ENCODE peak calls at places on chromosomes 1 and 21, in nine cellular contexts. F is aorta; H is lung; M is WTC11; T is gastrocnemius medialis; Y is K562; B is activated T-cell treated with anti-CD3 and anti-CD28 coated beads, Interleukin-2, amount 50 U/mL, for 4 hours; Q is T-cell; O is memory B cell. J is an unnamed sample.

GRCh38 chr1:62384276-62385005 is 52.4 kb upstream of the USP1 start:
- ATAC-seq in Q (no peak), Y (no peak), B (no peak), T (no peak), M (no peak), H (no peak), O (no peak), F (peak; percentile 59), J (peak; percentile 70)

GRCh38 chr1:153882296-153882912 is 40.4 kb downstream of the GATAD2B start:
- ATAC-seq in Y (no peak), H (no peak), B (peak; percentile 41), M (peak; percentile 69), F (no peak), O (no peak), T (no peak), Q (no peak), J (no peak)

GRCh38 chr21:42258885-42259407 is 40.0 kb downstream of the ABCG1 start:
- ATAC-seq in M (no peak), Q (no peak), B (no peak), H (no peak), T (peak; percentile 58), F (no peak), Y (no peak), O (no peak), J (no peak)

GRCh38 chr1:39103321-39104157 is 77.4 kb downstream of the NDUFS5 start:
- ATAC-seq in T (no peak), Q (no peak), B (peak; percentile 4), O (no peak), H (no peak), F (no peak), Y (no peak), M (no peak), J (no peak)

GRCh38 chr1:2334883-2335534 is 56.3 kb downstream of the MORN1 start:
- ATAC-seq in M (no peak), Y (no peak), T (no peak), H (no peak), Q (no peak), F (no peak), B (no peak), O (no peak), J (no peak)

GRCh38 chr1:173410794-173411236 is 66.3 kb upstream of the PRDX6 start:
- ATAC-seq in O (peak; percentile 59), B (peak; percentile 29), F (no peak), Q (peak; percentile 22), T (no peak), M (no peak), Y (no peak), H (no peak), J (no peak)

GRCh38 chr1:88661188-88661587 is 22.9 kb upstream of the PKN2 start:
- ATAC-seq in Y (peak; percentile 44), T (no peak), Q (peak; percentile 43), H (no peak), B (peak; percentile 21), O (no peak), M (peak; percentile 50), F (no peak), J (no peak)

GRCh38 chr1:99638853-99639252 is 7.1 kb upstream of the PALMD start:
- ATAC-seq in Y (no peak), T (peak; percentile 51), H (no peak), Q (no peak), M (no peak), O (no peak), B (no peak), F (no peak), J (no peak)

GRCh38 chr21:42285569-42286245 is 29.5 kb downstream of the TFF3 start:
- ATAC-seq in O (peak; percentile 62), H (no peak), M (no peak), T (no peak), B (no peak), F (no peak), Q (no peak), Y (no peak), J (no peak)

GRCh38 chr1:184534690-184535089 is 147.9 kb downstream of the C1orf21 start:
- ATAC-seq in F (peak; percentile 50), Y (no peak), B (no peak), M (no peak), T (peak; percentile 30), H (no peak), O (no peak), Q (no peak), J (no peak)

GRCh38 chr1:93625582-93626327 is 55.9 kb downstream of the BCAR3 start:
- ATAC-seq in B (no peak), Q (no peak), T (peak; percentile 9), Y (no peak), O (no peak), M (no peak), H (peak; percentile 9), F (no peak), J (peak; percentile 55)

GRCh38 chr1:14238472-14239059 is 359.9 kb upstream of the KAZN start:
- ATAC-seq in F (peak; percentile 74), Y (no peak), O (no peak), H (peak; percentile 43), B (no peak), Q (no peak), M (no peak), T (peak; percentile 77), J (peak; percentile 92)

GRCh38 chr21:26719750-26720149 is 125.5 kb downstream of the ADAMTS1 start:
- ATAC-seq in Q (no peak), O (no peak), T (peak; percentile 70), F (peak; percentile 34), B (no peak), Y (no peak), H (no peak), M (no peak), J (no peak)

GRCh38 chr1:106080608-106081325 is 975.7 kb upstream of the PRMT6 start:
- ATAC-seq in H (no peak), O (no peak), M (peak; percentile 99), Y (no peak), Q (no peak), T (no peak), B (no peak), F (peak; percentile 24), J (no peak)

GRCh38 chr1:81832573-81832972 is 31.8 kb downstream of the ADGRL2 start:
- ATAC-seq in B (no peak), H (no peak), Q (no peak), T (no peak), O (no peak), Y (no peak), M (peak; percentile 65), F (peak; percentile 65), J (peak; percentile 28)

GRCh38 chr21:35976481-35976880 is 83.8 kb downstream of the SETD4 start:
- ATAC-seq in Q (no peak), Y (no peak), F (no peak), T (no peak), O (no peak), H (no peak), M (no peak), B (no peak), J (no peak)

GRCh38 chr1:32891241-32891570 is 4.9 kb downstream of the HPCA start:
- ATAC-seq in O (no peak), F (no peak), T (no peak), H (no peak), Y (no peak), B (no peak), Q (no peak), M (no peak), J (no peak)

GRCh38 chr21:19475525-19475924 is 1071.9 kb upstream of the TMPRSS15 start:
- ATAC-seq in M (no peak), Q (no peak), Y (no peak), B (no peak), F (no peak), H (no peak), T (no peak), O (no peak), J (no peak)

GRCh38 chr21:34986561-34987533 is 62.3 kb downstream of the RUNX1 start:
- ATAC-seq in T (no peak), Q (peak; percentile 75), B (peak; percentile 64), Y (peak; percentile 5), F (no peak), M (peak; percentile 71), H (no peak), O (peak; percentile 74), J (no peak)

GRCh38 chr21:34764715-34765284 is 96.0 kb downstream of the CLIC6 start:
- ATAC-seq in O (no peak), H (no peak), M (no peak), Q (no peak), F (no peak), T (no peak), Y (no peak), B (no peak), J (no peak)

GRCh38 chr21:41573902-41574690 is 66.1 kb upstream of the TMPRSS2 start:
- ATAC-seq in H (no peak), M (no peak), F (no peak), Q (no peak), B (no peak), T (no peak), Y (no peak), O (no peak), J (no peak)

GRCh38 chr1:7644906-7645750 is 126.0 kb upstream of the VAMP3 start:
- ATAC-seq in H (no peak), M (no peak), Q (no peak), O (no peak), Y (no peak), T (peak; percentile 45), F (no peak), B (no peak), J (no peak)

GRCh38 chr1:41659903-41660302 is 175.4 kb upstream of the EDN2 start:
- ATAC-seq in T (no peak), Y (no peak), H (no peak), F (no peak), Q (no peak), O (no peak), B (no peak), M (no peak), J (no peak)

GRCh38 chr1:44808063-44808937 is at the start of gene BTBD19:
- ATAC-seq in F (peak; percentile 81), T (peak; percentile 34), M (peak; percentile 55), H (peak; percentile 4), O (peak; percentile 18), Q (peak; percentile 10), B (peak; percentile 56), Y (peak; percentile 52), J (peak; percentile 51)

GRCh38 chr21:26070822-26071425 is 99.6 kb downstream of the APP start:
- ATAC-seq in F (no peak), Q (peak; percentile 84), H (peak; percentile 41), B (peak; percentile 68), Y (no peak), M (peak; percentile 57), O (peak; percentile 66), T (no peak), J (peak; percentile 79)

J was measured in gastroesophageal sphincter.